ENCODE peak calls at places on chromosomes 13 and 19, in eight cellular contexts. J, I, V, E, A, K, Z and P are unnamed samples.

GRCh38 chr19:15776264-15776663 is 11.2 kb upstream of the OR10H5 start:
- DNase-seq in I (no peak), J (no peak), K (no peak), E (no peak), V (peak; percentile 10), Z (no peak), A (no peak), P (no peak)

GRCh38 chr19:18856385-18857126 is 24.8 kb downstream of the UPF1 start:
- DNase-seq in K (no peak), V (no peak), E (peak; percentile 47), A (peak; percentile 32), J (peak; percentile 67), I (no peak), Z (no peak), P (peak; percentile 56)

GRCh38 chr19:7540761-7541480 is 5.4 kb downstream of the PNPLA6 start:
- DNase-seq in J (no peak), A (no peak), I (no peak), Z (no peak), V (peak; percentile 78), K (no peak), E (no peak), P (peak; percentile 27)

GRCh38 chr13:112161441-112162301 is 94.7 kb downstream of the SOX1 start:
- DNase-seq in V (peak; percentile 22), A (no peak), K (no peak), Z (no peak), I (no peak), J (no peak), E (no peak), P (no peak)

GRCh38 chr13:99312493-99312883 is 5.3 kb upstream of the GPR183 start:
- DNase-seq in A (peak; percentile 93), Z (peak; percentile 64), I (peak; percentile 68), E (peak; percentile 100), V (peak; percentile 71), K (no peak), J (peak; percentile 43), P (peak; percentile 92)

GRCh38 chr13:80923907-80924306 is 583.0 kb upstream of the SPRY2 start:
- DNase-seq in A (no peak), K (no peak), Z (no peak), J (no peak), E (no peak), I (no peak), V (no peak), P (peak; percentile 27)

GRCh38 chr13:86282450-86282849 is 483.2 kb upstream of the SLITRK6 start:
- DNase-seq in V (no peak), A (no peak), E (no peak), I (no peak), K (no peak), J (no peak), Z (no peak), P (no peak)

GRCh38 chr13:34070544-34071303 is 252.8 kb downstream of the RFC3 start:
- DNase-seq in E (no peak), J (no peak), A (no peak), I (no peak), Z (no peak), V (no peak), K (no peak), P (no peak)

GRCh38 chr19:10766681-10767201 is 48.9 kb downstream of the DNM2 start:
- DNase-seq in A (no peak), K (peak; percentile 68), Z (no peak), J (peak; percentile 67), I (peak; percentile 60), E (peak; percentile 34), V (no peak), P (peak; percentile 30)

GRCh38 chr13:95588721-95589120 is 36.2 kb downstream of the CLDN10 start:
- DNase-seq in E (peak; percentile 39), I (no peak), V (no peak), A (no peak), K (no peak), Z (no peak), J (no peak), P (no peak)

GRCh38 chr19:49556412-49557398 is 23.7 kb downstream of the NOSIP start:
- DNase-seq in K (no peak), Z (no peak), A (no peak), V (no peak), I (peak; percentile 85), J (no peak), E (no peak), P (no peak)

GRCh38 chr19:932647-933552 is 7.1 kb downstream of the ARID3A start:
- DNase-seq in A (peak; percentile 70), J (no peak), E (peak; percentile 93), Z (peak; percentile 81), K (peak; percentile 71), I (no peak), V (peak; percentile 77), P (peak; percentile 93)

GRCh38 chr13:26299168-26299788 is 45.3 kb downstream of the CDK8 start:
- DNase-seq in K (no peak), I (no peak), A (peak; percentile 3), Z (no peak), V (no peak), E (no peak), J (no peak), P (no peak)

GRCh38 chr13:109500146-109500773 is 286.1 kb downstream of the IRS2 start:
- DNase-seq in A (peak; percentile 31), Z (no peak), I (no peak), J (no peak), V (no peak), K (no peak), E (no peak), P (peak; percentile 26)
- TF ChIP-seq CTCF in A (peak; percentile 64), Z (no peak), I (no peak), J (no peak), V (no peak), K (no peak), E (no peak), P (no peak)

GRCh38 chr19:44909775-44910174 is 4.2 kb downstream of the APOE start:
- DNase-seq in A (no peak), Z (no peak), I (no peak), J (no peak), K (no peak), V (no peak), E (no peak), P (no peak)
- H3K4me3 ChIP-seq in A (no peak overlapping the region), Z (no peak overlapping the region), I (no peak overlapping the region), J (no peak overlapping the region), K (no peak overlapping the region), V (no peak overlapping the region), E (no peak overlapping the region), P (no peak overlapping the region)

DNA sequence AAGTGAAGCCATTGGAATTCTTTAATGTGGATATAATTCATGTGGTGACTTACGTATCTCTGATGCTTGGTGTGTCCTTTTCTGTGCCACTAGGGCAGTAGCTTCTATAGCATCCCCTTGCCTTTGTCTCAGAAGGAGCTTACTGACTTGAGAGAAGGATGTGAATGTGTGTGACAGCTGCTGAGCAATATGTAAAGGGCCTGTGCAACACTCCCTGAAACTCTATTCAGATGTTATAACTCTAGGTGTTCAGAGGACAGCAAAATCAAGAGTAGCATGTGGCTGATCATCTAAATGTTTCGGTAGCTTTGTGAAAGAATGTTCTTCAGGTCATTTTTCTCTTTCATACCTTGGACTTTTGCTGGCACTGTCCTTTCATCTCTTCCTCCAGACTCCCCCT is 189.5 kb downstream of the LMO7 start:
- DNase-seq in Z (no peak), E (no peak), J (no peak), I (no peak), V (no peak), K (no peak), A (no peak), P (no peak)
- TF ChIP-seq CTCF in Z (no peak), E (no peak), J (no peak), I (no peak), V (no peak), K (no peak), A (no peak), P (no peak)

DNA sequence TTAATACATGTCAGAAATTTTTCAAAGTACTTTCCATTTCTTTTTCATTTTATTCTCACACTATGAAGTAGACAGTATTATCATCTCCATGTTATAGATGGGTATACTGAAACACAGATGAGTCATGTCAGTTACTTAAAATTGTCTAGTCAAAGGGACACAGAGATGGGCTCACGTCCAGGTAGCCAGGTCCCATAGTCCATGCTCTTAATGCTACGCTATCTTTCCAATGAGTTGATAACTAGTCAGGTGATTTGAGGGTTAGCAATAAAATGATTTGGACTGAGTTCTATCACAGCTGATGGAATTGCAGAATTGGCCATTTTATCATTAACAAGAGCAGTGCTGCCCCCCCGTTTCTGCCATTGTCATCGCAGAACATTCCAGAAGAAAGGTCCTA is 319.0 kb downstream of the DLEU7 start:
- DNase-seq in I (no peak), V (no peak), A (no peak), Z (no peak), J (no peak), K (no peak), E (no peak), P (no peak)
- H3K4me3 ChIP-seq in I (no peak overlapping the region), V (no peak overlapping the region), A (no peak overlapping the region), Z (no peak overlapping the region), J (no peak overlapping the region), K (no peak overlapping the region), E (no peak overlapping the region), P (no peak overlapping the region)

GRCh38 chr19:36128392-36128736 is 11.5 kb upstream of the CAPNS1 start:
- DNase-seq in A (no peak), K (no peak), I (no peak), V (no peak), Z (no peak), J (no peak), E (no peak), P (no peak)

GRCh38 chr19:36121486-36122124 is 6.3 kb downstream of the TBCB start:
- DNase-seq in A (no peak), V (no peak), K (no peak), E (no peak), I (no peak), Z (no peak), J (no peak), P (no peak)

GRCh38 chr19:36120092-36120983 is 5.1 kb downstream of the TBCB start:
- DNase-seq in J (no peak), Z (no peak), A (no peak), I (no peak), K (no peak), E (no peak), V (no peak), P (no peak)

GRCh38 chr19:36120984-36121358 is 5.7 kb downstream of the TBCB start:
- DNase-seq in I (no peak), J (no peak), E (no peak), Z (no peak), V (no peak), A (no peak), K (no peak), P (no peak)

DNA sequence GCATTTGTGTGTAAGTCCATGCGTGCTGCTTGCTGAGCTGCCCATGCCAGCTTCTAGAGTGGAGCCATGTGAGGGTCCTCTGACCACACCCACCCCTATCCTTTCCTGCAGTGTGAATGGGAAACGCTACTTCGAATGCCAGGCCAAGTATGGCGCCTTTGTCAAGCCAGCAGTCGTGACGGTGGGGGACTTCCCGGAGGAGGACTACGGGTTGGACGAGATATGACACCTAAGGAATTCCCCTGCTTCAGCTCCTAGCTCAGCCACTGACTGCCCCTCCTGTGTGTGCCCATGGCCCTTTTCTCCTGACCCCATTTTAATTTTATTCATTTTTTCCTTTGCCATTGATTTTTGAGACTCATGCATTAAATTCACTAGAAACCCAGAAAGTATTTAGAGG is 10.3 kb downstream of the TBCB start:
- DNase-seq in A (no peak), E (no peak), V (no peak), J (no peak), Z (no peak), I (no peak), K (no peak), P (no peak)
- TF ChIP-seq CTCF in A (no peak), E (no peak), V (no peak), J (no peak), Z (no peak), I (no peak), K (no peak), P (no peak)